ENCODE peak calls at places on chromosomes 2 and 18, in nine cellular contexts. E is psoas muscle, O is coronary artery, A is stomach, N is prostate gland, X is NB4, H is OCI-LY7, J is kidney epithelial cell, S is fibroblast of lung. F is an unnamed sample.

GRCh38 chr2:176193048-176193447 is 4.6 kb downstream of the HOXD1 start:
- DNase-seq in J (no peak), O (no peak), A (no peak), S (no peak), H (no peak), X (no peak), N (no peak), E (no peak), F (no peak)

GRCh38 chr2:12006841-12007240 is 260.4 kb downstream of the LPIN1 start:
- DNase-seq in E (no peak), S (peak), A (no peak), X (no peak), O (no peak), H (no peak), N (no peak), J (no peak), F (no peak)

GRCh38 chr2:69704446-69704845 is 37.5 kb upstream of the ANXA4 start:
- DNase-seq in E (no peak), J (no peak), H (no peak), N (peak), X (peak), S (no peak), A (no peak), O (no peak), F (no peak)

GRCh38 chr2:118089015-118089800 is 937 bp downstream of the INSIG2 start:
- DNase-seq in A (peak), J (no peak), S (peak), N (peak), O (no peak), E (no peak), H (peak), X (peak), F (peak)

GRCh38 chr2:143759455-143759854 is 630.2 kb downstream of the ARHGAP15 start:
- DNase-seq in J (no peak), X (no peak), N (no peak), E (no peak), S (no peak), O (no peak), A (peak), H (no peak), F (no peak)

GRCh38 chr2:436203-436602 is 148.3 kb upstream of the ALKAL2 start:
- DNase-seq in O (no peak), X (no peak), S (no peak), E (no peak), A (no peak), J (no peak), N (no peak), H (no peak), F (no peak)

GRCh38 chr18:7482342-7482741 is 84.8 kb upstream of the PTPRM start:
- DNase-seq in E (no peak), X (no peak), J (no peak), O (no peak), A (no peak), N (no peak), H (no peak), S (no peak), F (no peak)

GRCh38 chr18:24878289-24878688 is 417.9 kb downstream of the HRH4 start:
- DNase-seq in X (peak), S (peak), H (peak), A (no peak), O (no peak), J (no peak), N (peak), E (no peak), F (peak)

GRCh38 chr18:23053756-23054457 is 81.4 kb upstream of the CABLES1 start:
- DNase-seq in E (no peak), N (no peak), X (peak), H (no peak), A (peak), J (peak), O (no peak), S (peak), F (peak)

GRCh38 chr2:96527052-96527964 is 9.2 kb upstream of the ARID5A start:
- DNase-seq in X (peak), O (no peak), J (no peak), A (no peak), E (no peak), H (no peak), S (peak), N (no peak), F (no peak)

GRCh38 chr2:44392338-44392943 is 30.7 kb downstream of the CAMKMT start:
- DNase-seq in O (no peak), X (peak), A (peak), J (no peak), S (peak), N (peak), E (peak), H (peak), F (peak)

GRCh38 chr2:42967959-42968674 is 175.7 kb upstream of the HAAO start:
- DNase-seq in N (no peak), A (no peak), H (no peak), E (peak), J (no peak), O (peak), S (peak), X (no peak), F (peak)

GRCh38 chr2:205822578-205822977 is 140.3 kb downstream of the NRP2 start:
- DNase-seq in E (no peak), S (peak), N (no peak), O (no peak), A (no peak), H (no peak), X (no peak), J (peak), F (peak)

GRCh38 chr2:232328516-232329460 is 49.8 kb upstream of the ALPP start:
- DNase-seq in A (no peak), J (no peak), H (no peak), S (no peak), O (no peak), E (no peak), X (no peak), N (no peak), F (no peak)

GRCh38 chr18:40357536-40357935 is 1597.5 kb upstream of the PIK3C3 start:
- DNase-seq in E (no peak), J (peak), X (no peak), A (no peak), N (no peak), O (no peak), H (no peak), S (peak), F (no peak)

GRCh38 chr2:203740741-203741363 is 34.4 kb downstream of the CD28 start:
- DNase-seq in N (no peak), X (peak), H (peak), E (no peak), O (no peak), A (no peak), S (peak), J (no peak), F (peak)

GRCh38 chr2:133747965-133748700 is 179.9 kb upstream of the NCKAP5 start:
- DNase-seq in O (no peak), E (no peak), H (no peak), A (no peak), J (no peak), S (peak), X (no peak), N (no peak), F (peak)

GRCh38 chr2:56648802-56649201 is 465.0 kb downstream of the CCDC85A start:
- DNase-seq in H (no peak), X (no peak), J (no peak), E (no peak), A (no peak), O (no peak), N (no peak), S (peak), F (peak)

GRCh38 chr2:102181919-102182635 is 4.7 kb upstream of the IL1RL2 start:
- DNase-seq in N (no peak), S (no peak), O (no peak), A (no peak), E (no peak), J (no peak), H (no peak), X (no peak), F (no peak)

DNA sequence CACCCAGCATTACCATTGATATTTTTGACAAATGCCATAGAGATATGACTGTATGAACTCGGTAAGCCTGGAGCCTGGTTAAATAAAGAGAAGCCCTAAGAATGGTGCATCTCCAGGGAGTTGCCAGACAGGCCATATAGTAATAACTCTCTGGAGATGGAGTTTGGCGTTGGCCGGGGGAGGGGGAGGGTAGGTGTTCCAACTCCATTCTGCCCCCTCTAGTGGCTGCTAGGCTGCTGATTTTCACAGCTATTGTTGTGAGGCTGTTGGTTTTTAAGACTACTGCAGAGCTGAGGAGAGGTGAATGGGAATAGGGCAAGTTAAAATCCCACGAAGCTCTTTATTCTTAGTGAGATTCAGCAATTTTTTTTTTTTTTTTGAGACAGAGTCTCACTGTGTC is 99.9 kb downstream of the GALNT14 start:
- DNase-seq in N (no peak), E (no peak), O (no peak), J (no peak), H (no peak), X (peak), S (no peak), A (no peak), F (no peak)
- TF ChIP-seq CTCF in N (no peak), E (no peak), O (no peak), J (no peak), H (no peak), X (peak), S (no peak), A (no peak), F (no peak)

GRCh38 chr2:55112229-55113016 is 62.2 kb upstream of the RTN4 start:
- DNase-seq in O (peak), H (peak), E (peak), N (no peak), A (peak), X (peak), J (no peak), S (peak), F (no peak)
- TF ChIP-seq CTCF in O (no peak), H (no peak), E (no peak), N (no peak), A (no peak), X (no peak), J (no peak), S (no peak), F (no peak)

DNA sequence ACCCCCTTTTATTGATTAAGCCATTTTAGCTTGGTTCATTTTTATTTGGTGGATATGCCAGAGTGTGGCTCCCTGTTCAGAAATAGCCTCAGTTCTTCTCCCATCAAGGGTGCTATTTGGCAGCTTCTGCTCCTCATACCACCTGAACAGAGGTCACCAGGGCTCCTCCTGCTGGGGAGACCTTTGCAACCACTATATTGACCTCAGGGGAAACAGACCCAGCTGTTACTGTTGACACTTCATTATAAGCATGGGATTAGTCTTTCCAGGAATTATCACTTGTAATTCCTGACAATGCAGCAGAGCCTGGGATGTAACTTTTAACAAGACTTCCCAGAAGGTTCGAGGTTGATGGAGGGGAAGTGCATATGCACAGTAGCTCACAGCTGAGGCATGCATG is 239.3 kb upstream of the SPRED2 start:
- DNase-seq in H (no peak), S (no peak), X (no peak), N (no peak), J (no peak), E (no peak), A (no peak), O (no peak), F (no peak)
- TF ChIP-seq CTCF in H (peak), S (no peak), X (no peak), N (no peak), J (no peak), E (no peak), A (no peak), O (no peak), F (no peak)

GRCh38 chr2:119591523-119591922 is 47.3 kb downstream of the CFAP221 start:
- DNase-seq in H (no peak), X (no peak), J (no peak), A (no peak), N (no peak), S (no peak), E (no peak), O (no peak), F (no peak)

GRCh38 chr2:119586085-119586484 is 41.8 kb downstream of the CFAP221 start:
- DNase-seq in N (no peak), H (no peak), S (no peak), O (no peak), E (no peak), A (no peak), J (no peak), X (no peak), F (no peak)

GRCh38 chr2:119592436-119592835 is 48.2 kb downstream of the CFAP221 start:
- DNase-seq in O (no peak), X (no peak), H (no peak), S (no peak), A (no peak), N (no peak), J (no peak), E (no peak), F (no peak)

GRCh38 chr2:119596638-119597037 is 52.4 kb downstream of the CFAP221 start:
- DNase-seq in O (no peak), X (no peak), J (no peak), S (no peak), H (no peak), E (no peak), A (no peak), N (no peak), F (no peak)

DNA sequence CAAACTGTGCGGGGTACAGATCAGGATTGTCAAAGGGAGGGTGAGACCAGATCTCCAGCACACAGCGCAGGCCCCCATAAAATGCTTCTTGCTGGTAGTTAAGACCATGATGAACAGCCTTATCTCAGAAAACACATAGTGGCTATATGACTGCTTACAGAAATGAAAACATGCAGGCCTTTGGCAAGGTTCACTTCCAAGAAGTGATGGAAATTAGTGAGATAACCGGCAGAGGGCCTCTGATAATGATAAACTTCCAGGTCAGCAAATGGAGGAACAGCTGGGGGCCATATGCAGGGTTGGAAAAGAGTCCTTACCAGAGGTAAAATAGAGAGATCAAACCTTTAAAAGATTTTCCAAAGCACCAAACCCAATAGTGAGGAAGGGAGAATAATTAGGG is 46.6 kb downstream of the CFAP221 start:
- DNase-seq in A (no peak), J (no peak), E (no peak), H (no peak), X (no peak), S (no peak), N (no peak), O (no peak), F (no peak)
- TF ChIP-seq CTCF in A (no peak), J (no peak), E (no peak), H (no peak), X (no peak), S (no peak), N (no peak), O (no peak), F (no peak)

F was measured in HFFc6.